ENCODE peak calls at places on chromosomes 7 and 10, in eight cellular contexts. F is brain microvascular endothelial cell, O is vagina, R is lower lobe of right lung, K is GM23248, B is heart right ventricle, H is Peyer's patch, N is HCT116. M is an unnamed sample.

GRCh38 chr7:54944179-54944578 is 74.6 kb upstream of the EGFR start:
- DNase-seq in F (peak; percentile 26), O (no peak), R (no peak), K (no peak), B (no peak), H (no peak), N (no peak), M (no peak)

GRCh38 chr7:150435047-150435389 is 15.4 kb upstream of the GIMAP8 start:
- DNase-seq in F (no peak), O (no peak), R (no peak), K (no peak), B (no peak), H (no peak), N (no peak), M (no peak)

GRCh38 chr10:86178401-86179142 is 188.0 kb downstream of the GRID1 start:
- DNase-seq in F (no peak), O (no peak), R (no peak), K (peak; percentile 32), B (no peak), H (peak; percentile 47), N (peak; percentile 4), M (no peak)

GRCh38 chr7:30474893-30475292 is 3.7 kb downstream of the NOD1 start:
- DNase-seq in F (no peak), O (no peak), R (no peak), K (peak; percentile 95), B (no peak), H (no peak), N (no peak), M (no peak)

GRCh38 chr7:128099204-128099671 is 68.0 kb upstream of the LRRC4 start:
- DNase-seq in F (no peak), O (no peak), R (no peak), K (peak; percentile 71), B (no peak), H (no peak), N (no peak), M (no peak)

GRCh38 chr10:132096223-132096622 is 30.5 kb downstream of the JAKMIP3 start:
- DNase-seq in F (peak; percentile 6), O (peak; percentile 74), R (no peak), K (peak; percentile 36), B (no peak), H (no peak), N (peak; percentile 29), M (no peak)

GRCh38 chr7:139394553-139394952 is 34.9 kb downstream of the LUC7L2 start:
- DNase-seq in F (no peak), O (no peak), R (no peak), K (no peak), B (no peak), H (no peak), N (no peak), M (no peak)

GRCh38 chr10:61320257-61320587 is 133.0 kb downstream of the TMEM26 start:
- DNase-seq in F (no peak), O (no peak), R (no peak), K (no peak), B (no peak), H (no peak), N (no peak), M (no peak)

GRCh38 chr7:51210766-51211165 is 105.8 kb downstream of the COBL start:
- DNase-seq in F (no peak), O (peak; percentile 44), R (no peak), K (no peak), B (no peak), H (no peak), N (no peak), M (no peak)

GRCh38 chr10:71589617-71590551 is 129.7 kb downstream of the C10orf105 start:
- DNase-seq in F (no peak), O (no peak), R (no peak), K (peak; percentile 20), B (no peak), H (no peak), N (no peak), M (no peak)

GRCh38 chr10:83253272-83253671 is 886.0 kb upstream of the GHITM start:
- DNase-seq in F (no peak), O (no peak), R (no peak), K (no peak), B (no peak), H (no peak), N (no peak), M (no peak)

GRCh38 chr7:137768371-137768770 is 78.4 kb downstream of the DGKI start:
- DNase-seq in F (no peak), O (no peak), R (no peak), K (peak; percentile 46), B (no peak), H (no peak), N (no peak), M (no peak)

GRCh38 chr7:78420001-78420400 is 621.4 kb downstream of the PHTF2 start:
- DNase-seq in F (no peak), O (no peak), R (no peak), K (no peak), B (no peak), H (no peak), N (no peak), M (no peak)

GRCh38 chr7:133575726-133576125 is 322.8 kb downstream of the EXOC4 start:
- DNase-seq in F (no peak), O (no peak), R (no peak), K (peak; percentile 21), B (no peak), H (no peak), N (no peak), M (no peak)

GRCh38 chr10:96395931-96396877 is 37.4 kb upstream of the OPALIN start:
- DNase-seq in F (peak; percentile 63), O (no peak), R (peak; percentile 67), K (peak; percentile 85), B (peak; percentile 58), H (peak; percentile 81), N (peak; percentile 21), M (peak; percentile 33)

GRCh38 chr7:89041240-89041639 is 245.7 kb upstream of the TEX47 start:
- DNase-seq in F (no peak), O (no peak), R (no peak), K (no peak), B (no peak), H (no peak), N (no peak), M (no peak)

DNA sequence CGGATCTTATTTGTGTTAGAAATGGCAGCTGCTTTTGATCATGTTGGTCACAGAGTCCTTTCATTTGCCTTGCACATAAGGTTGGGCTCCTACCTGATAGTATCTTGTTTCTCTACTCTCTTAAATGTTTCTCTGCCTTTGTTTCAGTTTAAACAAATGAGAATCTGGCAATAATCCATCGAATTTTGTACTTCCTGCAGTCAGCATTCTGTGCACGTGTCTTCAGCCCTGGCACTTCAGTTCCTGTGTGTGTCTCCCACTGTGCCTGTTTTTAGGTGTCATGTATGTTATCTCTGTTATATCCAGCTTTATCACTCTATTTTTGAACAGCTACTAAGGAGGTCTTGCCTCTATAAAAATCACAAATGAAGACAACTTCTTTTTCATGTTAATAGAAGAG is 28.4 kb upstream of the PTER start:
- DNase-seq in F (no peak), O (no peak), R (no peak), K (no peak), B (no peak), H (no peak), N (no peak), M (no peak)
- H3K27ac ChIP-seq in F (no peak overlapping the region), O (no peak overlapping the region), R (no peak overlapping the region), K (no peak overlapping the region), B (no peak overlapping the region), H (no peak overlapping the region), N (no peak overlapping the region), M (no peak overlapping the region)

DNA sequence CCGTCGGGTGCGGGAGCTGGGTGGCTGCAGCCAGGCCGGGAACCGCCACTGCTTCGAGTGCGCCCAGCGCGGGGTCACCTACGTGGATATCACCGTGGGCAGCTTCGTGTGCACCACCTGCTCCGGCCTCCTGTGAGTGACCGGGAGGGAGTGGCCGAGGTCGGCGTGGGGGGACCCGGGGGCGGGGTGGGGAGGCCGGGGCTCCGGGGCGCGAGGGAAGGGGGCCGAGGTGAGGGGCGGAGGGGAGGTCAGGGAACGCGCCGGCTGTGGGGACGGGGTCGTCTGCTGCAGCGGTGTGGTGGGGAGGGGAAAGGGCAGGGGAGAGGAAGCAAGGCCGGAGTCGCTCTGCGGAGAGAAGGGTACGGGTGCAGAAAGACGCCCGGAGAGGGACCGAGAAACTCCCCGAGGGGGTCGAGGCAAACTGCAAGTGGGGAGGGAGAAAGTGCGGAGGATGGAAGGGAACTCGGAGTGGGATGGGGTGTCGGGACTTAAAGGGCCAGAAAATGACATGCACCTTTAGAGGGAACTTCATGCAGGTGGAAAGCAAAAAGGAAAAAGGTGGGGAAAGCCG is 518 bp downstream of the AGFG2 start:
- DNase-seq in F (no peak), O (no peak), R (no peak), K (no peak), B (no peak), H (no peak), N (no peak), M (no peak)
- H3K27ac ChIP-seq in F (no peak overlapping the region), O (peak overlapping the region; percentile 55), R (peak overlapping the region; percentile 77), K (no peak overlapping the region), B (peak overlapping the region; percentile 81), H (peak overlapping the region; percentile 87), N (peak overlapping the region; percentile 42), M (no peak overlapping the region)

DNA sequence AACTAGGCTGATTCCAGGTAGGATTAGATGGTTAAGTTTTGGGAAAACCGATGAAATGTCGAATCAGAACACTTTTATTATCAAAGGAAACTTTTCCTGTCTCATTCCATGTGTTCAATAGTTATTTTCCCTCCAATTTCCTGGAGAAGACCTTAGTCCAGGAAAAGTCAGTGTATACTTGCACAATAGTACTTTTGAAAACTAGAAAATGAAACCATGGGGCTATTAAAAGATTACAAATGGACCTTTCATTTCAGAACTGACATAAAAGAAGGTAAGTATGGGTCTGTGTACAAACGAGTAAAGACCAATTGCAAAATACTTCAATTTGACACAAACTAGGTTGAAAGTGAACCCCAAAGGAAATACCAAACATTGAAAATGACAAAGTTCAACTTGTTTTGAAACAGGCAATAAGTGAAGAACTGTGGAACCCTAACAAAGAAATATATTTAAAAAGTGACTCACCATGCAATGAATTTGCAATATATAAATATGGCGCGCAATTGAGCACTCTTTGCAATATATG is 2.1 kb downstream of the AVPI1 start:
- DNase-seq in F (no peak), O (no peak), R (no peak), K (peak; percentile 53), B (no peak), H (no peak), N (no peak), M (no peak)
- H3K27ac ChIP-seq in F (no peak overlapping the region), O (peak overlapping the region; percentile 96), R (peak overlapping the region; percentile 90), K (peak overlapping the region; percentile 99), B (peak overlapping the region; percentile 65), H (peak overlapping the region; percentile 92), N (peak overlapping the region; percentile 13), M (peak overlapping the region; percentile 78)

DNA sequence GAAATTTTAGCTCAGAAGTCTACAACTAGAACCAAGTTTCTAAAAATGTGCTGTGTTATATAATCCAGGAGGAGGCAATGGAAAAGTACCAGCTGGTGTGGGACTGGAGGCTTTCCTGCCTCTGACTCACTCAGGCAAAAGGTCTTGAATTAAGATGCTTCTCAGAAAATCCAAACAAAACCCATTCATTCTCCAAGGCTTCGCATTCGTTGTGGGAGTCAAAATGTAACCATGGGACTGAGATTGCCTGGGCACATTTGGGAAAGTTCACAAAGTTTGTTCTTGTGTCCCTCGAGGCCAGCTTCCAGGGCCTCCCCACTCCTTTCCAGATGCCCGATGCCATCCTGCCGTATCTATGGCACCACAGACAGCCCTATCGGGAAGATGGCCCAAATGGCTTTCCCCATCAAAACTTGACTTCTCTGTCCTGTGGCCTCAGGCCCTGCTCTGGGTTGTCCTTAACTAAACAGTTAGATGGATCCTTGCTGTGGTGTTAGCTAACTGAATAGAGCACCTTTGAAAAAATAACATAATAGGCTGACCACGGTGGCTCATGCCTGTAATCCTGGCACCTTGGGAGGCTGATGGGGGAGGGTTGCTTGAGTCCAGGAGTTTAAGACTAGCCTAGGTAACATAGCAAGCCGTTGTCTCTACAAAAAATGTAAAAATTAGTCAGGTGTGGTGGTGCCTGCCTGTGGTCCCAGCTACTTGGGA is 180.5 kb downstream of the PFKFB3 start:
- DNase-seq in F (peak; percentile 25), O (peak; percentile 81), R (no peak), K (peak; percentile 63), B (peak; percentile 34), H (no peak), N (no peak), M (peak; percentile 61)
- H3K27ac ChIP-seq in F (no peak overlapping the region), O (peak overlapping the region; percentile 84), R (peak overlapping the region; percentile 60), K (no peak overlapping the region), B (peak overlapping the region; percentile 75), H (peak overlapping the region; percentile 48), N (no peak overlapping the region), M (peak overlapping the region; percentile 43)